ENCODE peak calls at places on chromosome 1, in ten cellular contexts. J, U, F, W, K, Q, Y, C, P and I are unnamed samples.

GRCh38 chr1:234961468-234962339 is 166.9 kb downstream of the TOMM20 start:
- DNase-seq in J (peak; percentile 65), U (peak; percentile 57), F (no peak), W (no peak), K (no peak), Q (peak; percentile 28), Y (peak; percentile 96), C (no peak), P (no peak), I (peak; percentile 17)

GRCh38 chr1:43980255-43981134 is 1.5 kb downstream of the B4GALT2 start:
- DNase-seq in J (no peak), U (no peak), F (no peak), W (no peak), K (no peak), Q (no peak), Y (peak; percentile 56), C (peak; percentile 20), P (no peak), I (no peak)

GRCh38 chr1:54542120-54542961 is 5.7 kb upstream of the ACOT11 start:
- DNase-seq in J (peak; percentile 85), U (peak; percentile 87), F (peak; percentile 78), W (peak; percentile 8), K (no peak), Q (no peak), Y (peak; percentile 50), C (peak; percentile 59), P (peak; percentile 87), I (peak; percentile 71)

GRCh38 chr1:20500716-20501115 is 7.2 kb downstream of the MUL1 start:
- DNase-seq in J (peak; percentile 31), U (no peak), F (no peak), W (no peak), K (no peak), Q (no peak), Y (no peak), C (no peak), P (no peak), I (no peak)

GRCh38 chr1:51990478-51990965 is at the start of gene RAB3B:
- DNase-seq in J (peak; percentile 68), U (peak; percentile 83), F (peak; percentile 81), W (peak; percentile 57), K (no peak), Q (no peak), Y (peak; percentile 64), C (no peak), P (peak; percentile 81), I (peak; percentile 77)

GRCh38 chr1:232868793-232869491 is 63.7 kb downstream of the MAP10 start:
- DNase-seq in J (peak; percentile 67), U (peak; percentile 47), F (no peak), W (no peak), K (no peak), Q (peak; percentile 60), Y (peak; percentile 83), C (no peak), P (no peak), I (no peak)

GRCh38 chr1:180505732-180506335 is 3.5 kb upstream of the ACBD6 start:
- DNase-seq in J (no peak), U (no peak), F (no peak), W (no peak), K (no peak), Q (no peak), Y (peak; percentile 47), C (no peak), P (no peak), I (no peak)

GRCh38 chr1:26353210-26353859 is 595 bp downstream of the CRYBG2 start:
- DNase-seq in J (no peak), U (no peak), F (no peak), W (no peak), K (no peak), Q (no peak), Y (no peak), C (no peak), P (no peak), I (no peak)

GRCh38 chr1:214377886-214378285 is 96.9 kb downstream of the SMYD2 start:
- DNase-seq in J (no peak), U (no peak), F (no peak), W (no peak), K (no peak), Q (no peak), Y (peak; percentile 80), C (no peak), P (no peak), I (no peak)

GRCh38 chr1:214379254-214379970 is 98.5 kb downstream of the SMYD2 start:
- DNase-seq in J (no peak), U (no peak), F (no peak), W (no peak), K (no peak), Q (no peak), Y (no peak), C (no peak), P (no peak), I (no peak)

GRCh38 chr1:214378492-214378891 is 97.5 kb downstream of the SMYD2 start:
- DNase-seq in J (no peak), U (no peak), F (no peak), W (no peak), K (no peak), Q (no peak), Y (no peak), C (no peak), P (no peak), I (no peak)

GRCh38 chr1:214380418-214380817 is 99.5 kb downstream of the SMYD2 start:
- DNase-seq in J (no peak), U (no peak), F (no peak), W (no peak), K (no peak), Q (no peak), Y (no peak), C (no peak), P (no peak), I (no peak)

GRCh38 chr1:214377485-214377884 is 96.5 kb downstream of the SMYD2 start:
- DNase-seq in J (no peak), U (no peak), F (no peak), W (no peak), K (no peak), Q (no peak), Y (no peak), C (no peak), P (no peak), I (no peak)
- H3K27ac ChIP-seq in J (peak overlapping the region; percentile 24), U (no peak overlapping the region), F (no peak overlapping the region), W (no peak overlapping the region), K (peak overlapping the region; percentile 1), Q (no peak overlapping the region), Y (peak overlapping the region; percentile 76), C (no peak overlapping the region), P (no peak overlapping the region), I (no peak overlapping the region)

GRCh38 chr1:226678701-226679100 is 60.4 kb downstream of the ITPKB start:
- DNase-seq in J (no peak), U (peak; percentile 65), F (no peak), W (no peak), K (no peak), Q (no peak), Y (no peak), C (no peak), P (no peak), I (no peak)

GRCh38 chr1:226680653-226681052 is 58.4 kb downstream of the ITPKB start:
- DNase-seq in J (peak; percentile 56), U (peak; percentile 40), F (no peak), W (no peak), K (no peak), Q (no peak), Y (no peak), C (no peak), P (no peak), I (no peak)

GRCh38 chr1:226678251-226678650 is 60.8 kb downstream of the ITPKB start:
- DNase-seq in J (no peak), U (peak; percentile 42), F (no peak), W (no peak), K (no peak), Q (no peak), Y (no peak), C (no peak), P (no peak), I (no peak)

GRCh38 chr1:226679303-226679702 is 59.8 kb downstream of the ITPKB start:
- DNase-seq in J (no peak), U (no peak), F (no peak), W (no peak), K (no peak), Q (no peak), Y (no peak), C (no peak), P (no peak), I (no peak)

DNA sequence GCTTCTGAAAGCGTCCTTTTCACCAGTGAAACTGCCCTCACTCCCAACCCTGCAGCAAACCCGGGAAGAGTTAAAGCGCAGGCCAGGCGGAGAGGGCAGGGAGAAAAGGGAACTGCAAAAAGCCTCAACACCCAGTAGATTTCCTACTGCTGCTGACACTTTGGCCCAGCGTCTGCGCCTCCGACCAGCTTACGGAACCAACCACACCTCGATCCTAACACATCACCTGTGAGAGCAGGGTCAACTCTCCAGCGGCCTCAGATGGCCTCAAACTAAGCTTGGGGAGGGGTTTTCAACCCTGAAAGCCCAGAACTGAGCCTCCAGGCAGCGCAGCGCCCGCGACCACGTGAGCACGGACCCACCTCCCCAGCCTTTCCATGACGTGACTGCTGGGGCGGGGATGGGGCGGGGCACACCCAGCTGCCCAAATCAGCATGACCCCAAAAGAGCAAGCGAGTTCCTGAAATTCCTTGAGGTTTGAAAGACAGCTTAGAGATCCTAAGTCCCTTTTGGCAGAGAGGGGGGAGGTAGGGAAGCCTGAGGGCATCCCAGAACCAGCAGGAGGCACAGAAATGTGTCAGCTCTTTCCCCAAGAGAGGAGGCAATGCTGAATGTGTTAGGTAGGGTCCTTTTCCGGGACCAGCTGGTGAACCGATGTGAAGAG is 59.1 kb downstream of the ITPKB start:
- DNase-seq in J (peak; percentile 94), U (peak; percentile 94), F (peak; percentile 87), W (peak; percentile 51), K (no peak), Q (peak; percentile 94), Y (peak; percentile 62), C (peak; percentile 86), P (peak; percentile 87), I (peak; percentile 91)
- H3K4me3 ChIP-seq in J (peak overlapping the region; percentile 54), U (peak overlapping the region; percentile 41), F (peak overlapping the region; percentile 52), W (peak overlapping the region; percentile 26), K (peak overlapping the region; percentile 55), Q (peak overlapping the region; percentile 27), Y (peak overlapping the region; percentile 44), C (peak overlapping the region; percentile 25), P (peak overlapping the region; percentile 44), I (peak overlapping the region; percentile 54)

GRCh38 chr1:247290576-247290975 is 34.7 kb downstream of the VN1R5 start:
- DNase-seq in J (no peak), U (no peak), F (no peak), W (no peak), K (no peak), Q (no peak), Y (no peak), C (no peak), P (no peak), I (peak; percentile 38)

GRCh38 chr1:247286134-247286670 is 30.3 kb downstream of the VN1R5 start:
- DNase-seq in J (no peak), U (no peak), F (no peak), W (no peak), K (no peak), Q (peak; percentile 36), Y (no peak), C (no peak), P (no peak), I (peak; percentile 61)

GRCh38 chr1:247288341-247288740 is 32.5 kb downstream of the VN1R5 start:
- DNase-seq in J (peak; percentile 15), U (no peak), F (no peak), W (no peak), K (no peak), Q (peak; percentile 26), Y (no peak), C (no peak), P (no peak), I (peak; percentile 9)

GRCh38 chr1:247291161-247291560 is 35.3 kb downstream of the VN1R5 start:
- DNase-seq in J (peak; percentile 28), U (no peak), F (no peak), W (no peak), K (no peak), Q (no peak), Y (no peak), C (no peak), P (no peak), I (peak; percentile 12)

DNA sequence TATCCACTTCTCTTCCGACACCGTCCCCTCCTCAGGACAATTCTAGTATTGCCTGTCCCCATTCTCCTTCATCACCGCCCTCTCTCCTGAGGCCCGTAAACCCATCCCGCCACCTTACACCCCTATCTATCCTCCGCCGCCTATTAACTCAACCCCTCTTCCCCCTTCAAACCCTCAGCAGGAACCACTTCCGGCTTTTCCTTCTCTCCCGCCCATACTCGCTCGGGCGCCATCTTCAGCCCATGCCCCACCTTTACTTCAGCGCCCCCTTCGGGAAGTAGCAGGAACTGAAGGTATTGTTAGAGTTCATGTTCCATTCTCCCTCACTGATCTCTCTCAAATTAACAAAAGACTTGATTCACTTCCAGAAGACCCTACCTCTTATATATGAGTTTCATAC is 31.6 kb downstream of the VN1R5 start:
- DNase-seq in J (peak; percentile 6), U (no peak), F (no peak), W (no peak), K (no peak), Q (peak; percentile 38), Y (no peak), C (no peak), P (no peak), I (peak; percentile 59)
- TF ChIP-seq CTCF in J (no peak), U (no peak), F (no peak), W (no peak), K (no peak), Q (no peak), Y (no peak), C (no peak), P (no peak), I (peak; percentile 27)

GRCh38 chr1:85219853-85220610 is 19.2 kb upstream of the SYDE2 start:
- DNase-seq in J (no peak), U (no peak), F (no peak), W (no peak), K (no peak), Q (no peak), Y (no peak), C (no peak), P (no peak), I (no peak)

GRCh38 chr1:85224734-85225623 is 24.2 kb upstream of the SYDE2 start:
- DNase-seq in J (no peak), U (peak; percentile 59), F (peak; percentile 84), W (no peak), K (no peak), Q (no peak), Y (peak; percentile 48), C (no peak), P (peak; percentile 72), I (no peak)

GRCh38 chr1:85223334-85223733 is 22.5 kb upstream of the SYDE2 start:
- DNase-seq in J (no peak), U (no peak), F (no peak), W (no peak), K (no peak), Q (no peak), Y (no peak), C (no peak), P (no peak), I (no peak)

GRCh38 chr1:85216697-85217096 is 15.9 kb upstream of the SYDE2 start:
- DNase-seq in J (no peak), U (no peak), F (no peak), W (no peak), K (no peak), Q (no peak), Y (no peak), C (no peak), P (no peak), I (no peak)

GRCh38 chr1:85220756-85221166 is 19.9 kb upstream of the SYDE2 start:
- DNase-seq in J (no peak), U (no peak), F (no peak), W (no peak), K (no peak), Q (no peak), Y (peak; percentile 70), C (no peak), P (no peak), I (no peak)
- H3K27ac ChIP-seq in J (no peak overlapping the region), U (no peak overlapping the region), F (peak overlapping the region; percentile 61), W (no peak overlapping the region), K (no peak overlapping the region), Q (no peak overlapping the region), Y (peak overlapping the region; percentile 79), C (no peak overlapping the region), P (peak overlapping the region; percentile 74), I (no peak overlapping the region)